ENCODE peak calls at places on chromosomes 13 and 19, in eight cellular contexts. One of them, this sample, is unnamed.

GRCh38 chr13:99314640-99315176 is 7.5 kb upstream of the GPR183 start:
- DNase-seq in A172: peak
- DNase-seq in mesenteric fat pad: no peak
- DNase-seq in brain pericyte: no peak
- DNase-seq in stimulated activated CD4-positive, alpha-beta T cell treated with anti-CD3 and anti-CD28 coated beads, Interleukin-12 subunit alpha, Interleukin-12 subunit beta, amount 100 ng/mL, for 48 hours: peak
- DNase-seq in progenitor cell of endocrine pancreas: no peak
- DNase-seq in activated T-cell treated with anti-CD3 and anti-CD28 coated beads for 24 hours: peak
- DNase-seq in fibroblast of pulmonary artery: peak
- DNase-seq in this sample: no peak

GRCh38 chr19:13925990-13926389 is 12.2 kb downstream of the PODNL1 start:
- DNase-seq in mesenteric fat pad: no peak
- DNase-seq in A172: no peak
- DNase-seq in fibroblast of pulmonary artery: no peak
- DNase-seq in progenitor cell of endocrine pancreas: no peak
- DNase-seq in brain pericyte: no peak
- DNase-seq in stimulated activated CD4-positive, alpha-beta T cell treated with anti-CD3 and anti-CD28 coated beads, Interleukin-12 subunit alpha, Interleukin-12 subunit beta, amount 100 ng/mL, for 48 hours: no peak
- DNase-seq in activated T-cell treated with anti-CD3 and anti-CD28 coated beads for 24 hours: no peak
- DNase-seq in this sample: no peak

GRCh38 chr19:13329766-13330165 is 176.5 kb downstream of the CACNA1A start:
- DNase-seq in activated T-cell treated with anti-CD3 and anti-CD28 coated beads for 24 hours: no peak
- DNase-seq in stimulated activated CD4-positive, alpha-beta T cell treated with anti-CD3 and anti-CD28 coated beads, Interleukin-12 subunit alpha, Interleukin-12 subunit beta, amount 100 ng/mL, for 48 hours: no peak
- DNase-seq in brain pericyte: no peak
- DNase-seq in A172: peak
- DNase-seq in fibroblast of pulmonary artery: no peak
- DNase-seq in progenitor cell of endocrine pancreas: no peak
- DNase-seq in mesenteric fat pad: no peak
- DNase-seq in this sample: peak

GRCh38 chr19:13155472-13156284 is 5.5 kb downstream of the IER2 start:
- DNase-seq in mesenteric fat pad: peak
- DNase-seq in activated T-cell treated with anti-CD3 and anti-CD28 coated beads for 24 hours: no peak
- DNase-seq in stimulated activated CD4-positive, alpha-beta T cell treated with anti-CD3 and anti-CD28 coated beads, Interleukin-12 subunit alpha, Interleukin-12 subunit beta, amount 100 ng/mL, for 48 hours: no peak
- DNase-seq in progenitor cell of endocrine pancreas: peak
- DNase-seq in fibroblast of pulmonary artery: peak
- DNase-seq in A172: peak
- DNase-seq in brain pericyte: no peak
- DNase-seq in this sample: no peak

GRCh38 chr19:2048104-2048958 is 2.7 kb downstream of the MKNK2 start:
- DNase-seq in mesenteric fat pad: no peak
- DNase-seq in activated T-cell treated with anti-CD3 and anti-CD28 coated beads for 24 hours: no peak
- DNase-seq in stimulated activated CD4-positive, alpha-beta T cell treated with anti-CD3 and anti-CD28 coated beads, Interleukin-12 subunit alpha, Interleukin-12 subunit beta, amount 100 ng/mL, for 48 hours: no peak
- DNase-seq in fibroblast of pulmonary artery: no peak
- DNase-seq in A172: no peak
- DNase-seq in brain pericyte: no peak
- DNase-seq in progenitor cell of endocrine pancreas: no peak
- DNase-seq in this sample: no peak

GRCh38 chr13:77620138-77620537 is 77.3 kb upstream of the SLAIN1 start:
- DNase-seq in progenitor cell of endocrine pancreas: no peak
- DNase-seq in mesenteric fat pad: no peak
- DNase-seq in stimulated activated CD4-positive, alpha-beta T cell treated with anti-CD3 and anti-CD28 coated beads, Interleukin-12 subunit alpha, Interleukin-12 subunit beta, amount 100 ng/mL, for 48 hours: no peak
- DNase-seq in brain pericyte: no peak
- DNase-seq in fibroblast of pulmonary artery: no peak
- DNase-seq in A172: no peak
- DNase-seq in activated T-cell treated with anti-CD3 and anti-CD28 coated beads for 24 hours: no peak
- DNase-seq in this sample: no peak

GRCh38 chr19:14023404-14024235 is 4.3 kb upstream of the RLN3 start:
- DNase-seq in mesenteric fat pad: no peak
- DNase-seq in A172: peak
- DNase-seq in fibroblast of pulmonary artery: peak
- DNase-seq in stimulated activated CD4-positive, alpha-beta T cell treated with anti-CD3 and anti-CD28 coated beads, Interleukin-12 subunit alpha, Interleukin-12 subunit beta, amount 100 ng/mL, for 48 hours: no peak
- DNase-seq in activated T-cell treated with anti-CD3 and anti-CD28 coated beads for 24 hours: no peak
- DNase-seq in progenitor cell of endocrine pancreas: peak
- DNase-seq in brain pericyte: no peak
- DNase-seq in this sample: no peak

GRCh38 chr13:102847272-102848234 is 1.7 kb downstream of the ERCC5 start:
- DNase-seq in brain pericyte: no peak
- DNase-seq in activated T-cell treated with anti-CD3 and anti-CD28 coated beads for 24 hours: no peak
- DNase-seq in mesenteric fat pad: no peak
- DNase-seq in A172: peak
- DNase-seq in fibroblast of pulmonary artery: peak
- DNase-seq in progenitor cell of endocrine pancreas: no peak
- DNase-seq in stimulated activated CD4-positive, alpha-beta T cell treated with anti-CD3 and anti-CD28 coated beads, Interleukin-12 subunit alpha, Interleukin-12 subunit beta, amount 100 ng/mL, for 48 hours: no peak
- DNase-seq in this sample: no peak

GRCh38 chr19:7904074-7905020 is 670 bp downstream of the MAP2K7 start:
- DNase-seq in fibroblast of pulmonary artery: no peak
- DNase-seq in activated T-cell treated with anti-CD3 and anti-CD28 coated beads for 24 hours: peak
- DNase-seq in mesenteric fat pad: no peak
- DNase-seq in brain pericyte: no peak
- DNase-seq in progenitor cell of endocrine pancreas: no peak
- DNase-seq in A172: no peak
- DNase-seq in stimulated activated CD4-positive, alpha-beta T cell treated with anti-CD3 and anti-CD28 coated beads, Interleukin-12 subunit alpha, Interleukin-12 subunit beta, amount 100 ng/mL, for 48 hours: no peak
- DNase-seq in this sample: no peak

GRCh38 chr13:32491028-32491427 is 47.6 kb downstream of the N4BP2L2 start:
- DNase-seq in A172: no peak
- DNase-seq in activated T-cell treated with anti-CD3 and anti-CD28 coated beads for 24 hours: no peak
- DNase-seq in fibroblast of pulmonary artery: no peak
- DNase-seq in brain pericyte: no peak
- DNase-seq in stimulated activated CD4-positive, alpha-beta T cell treated with anti-CD3 and anti-CD28 coated beads, Interleukin-12 subunit alpha, Interleukin-12 subunit beta, amount 100 ng/mL, for 48 hours: no peak
- DNase-seq in progenitor cell of endocrine pancreas: no peak
- DNase-seq in mesenteric fat pad: no peak
- DNase-seq in this sample: no peak